ENCODE peak calls at places on chromosomes 11 and 22, in ten cellular contexts. O, U, G, X, Q, E, L, V, B and D are unnamed samples.

GRCh38 chr11:62575156-62575555 is 1.5 kb upstream of the EEF1G start:
- ATAC-seq in E (no peak), X (no peak), O (no peak), U (peak), V (no peak), B (no peak), L (no peak), G (no peak), Q (no peak), D (no peak)

GRCh38 chr11:121727942-121728341 is 275.2 kb upstream of the SORL1-AS1 start:
- ATAC-seq in B (no peak), E (no peak), Q (no peak), G (no peak), O (no peak), X (no peak), V (no peak), L (no peak), U (no peak), D (no peak)

GRCh38 chr11:76023408-76024068 is 182.8 kb downstream of the WNT11 start:
- ATAC-seq in E (no peak), L (no peak), B (no peak), O (no peak), V (no peak), X (no peak), U (no peak), Q (no peak), G (no peak), D (no peak)

GRCh38 chr11:123407124-123407995 is 22.7 kb upstream of the GRAMD1B start:
- ATAC-seq in V (peak), E (peak), U (peak), X (no peak), L (no peak), B (peak), G (no peak), Q (peak), O (peak), D (peak)

GRCh38 chr11:98561877-98562395 is 458.8 kb upstream of the CNTN5 start:
- ATAC-seq in U (no peak), L (no peak), B (no peak), Q (no peak), X (no peak), O (no peak), E (no peak), G (no peak), V (no peak), D (no peak)

GRCh38 chr11:82194521-82194920 is 539.1 kb downstream of the FAM181B start:
- ATAC-seq in V (no peak), X (no peak), U (no peak), B (no peak), Q (no peak), L (no peak), E (no peak), G (no peak), O (no peak), D (no peak)

GRCh38 chr22:33723915-33724314 is 196.4 kb downstream of the LARGE1 start:
- ATAC-seq in B (no peak), V (peak), O (peak), E (no peak), G (no peak), Q (no peak), U (no peak), L (no peak), X (no peak), D (no peak)

GRCh38 chr22:33405194-33405593 is 347.0 kb upstream of the SYN3 start:
- ATAC-seq in G (no peak), V (peak), X (no peak), L (no peak), B (no peak), E (no peak), O (peak), Q (peak), U (no peak), D (no peak)

GRCh38 chr22:46149998-46150549 is at the start of gene PPARA:
- ATAC-seq in U (peak), G (peak), V (peak), L (peak), X (peak), O (peak), E (peak), B (peak), Q (peak), D (peak)

GRCh38 chr11:71252434-71252781 is at the start of gene SHANK2:
- ATAC-seq in V (peak), X (no peak), O (no peak), Q (no peak), G (no peak), U (peak), L (peak), B (no peak), E (no peak), D (no peak)

GRCh38 chr11:16166571-16166970 is 189.8 kb downstream of the SOX6 start:
- ATAC-seq in O (no peak), E (no peak), X (no peak), U (no peak), L (no peak), V (no peak), G (no peak), Q (no peak), B (no peak), D (no peak)

GRCh38 chr22:32469799-32470212 is 4.8 kb upstream of the FBXO7 start:
- ATAC-seq in X (no peak), O (no peak), U (no peak), G (no peak), Q (no peak), E (no peak), L (no peak), V (peak), B (no peak), D (no peak)

GRCh38 chr11:78044706-78045105 is 19.0 kb upstream of the THRSP start:
- ATAC-seq in Q (no peak), V (no peak), G (no peak), O (no peak), E (no peak), X (no peak), B (no peak), U (peak), L (no peak), D (no peak)

GRCh38 chr11:45007011-45007410 is 56.3 kb upstream of the TP53I11 start:
- ATAC-seq in Q (no peak), L (no peak), V (no peak), G (no peak), U (no peak), X (no peak), O (no peak), E (no peak), B (no peak), D (no peak)

GRCh38 chr22:29343313-29343805 is 27.9 kb upstream of the RASL10A start:
- ATAC-seq in O (peak), E (no peak), G (no peak), L (no peak), X (no peak), U (no peak), Q (no peak), B (peak), V (peak), D (peak)

GRCh38 chr11:60195923-60196368 is 13.1 kb upstream of the MS4A6A start:
- ATAC-seq in L (no peak), V (no peak), X (no peak), G (no peak), Q (no peak), E (no peak), B (peak), U (no peak), O (no peak), D (peak)

GRCh38 chr11:88535916-88536547 is 198.5 kb upstream of the CTSC start:
- ATAC-seq in G (no peak), O (peak), B (peak), V (peak), U (peak), X (no peak), Q (no peak), E (peak), L (peak), D (peak)

GRCh38 chr11:104897891-104898684 is at the start of gene CASP12:
- ATAC-seq in V (peak), Q (no peak), O (peak), E (peak), X (peak), B (no peak), G (peak), L (peak), U (peak), D (peak)

GRCh38 chr11:92867913-92868619 is 101.4 kb upstream of the MTNR1B start:
- ATAC-seq in X (no peak), G (no peak), V (no peak), O (no peak), U (no peak), L (no peak), Q (no peak), B (no peak), E (no peak), D (no peak)

GRCh38 chr11:11318961-11319360 is 34.1 kb downstream of the CSNK2A3 start:
- ATAC-seq in E (no peak), Q (no peak), X (no peak), L (no peak), O (no peak), V (peak), G (no peak), B (no peak), U (no peak), D (no peak)

GRCh38 chr11:101661559-101661958 is 77.8 kb upstream of the TRPC6 start:
- ATAC-seq in G (no peak), V (no peak), O (no peak), U (no peak), X (no peak), Q (no peak), L (no peak), E (no peak), B (no peak), D (no peak)

GRCh38 chr11:134589155-134589554 is 177.1 kb upstream of the B3GAT1 start:
- ATAC-seq in X (no peak), G (no peak), B (no peak), L (no peak), O (no peak), E (no peak), Q (no peak), U (no peak), V (no peak), D (no peak)

GRCh38 chr11:133163463-133164419 is 368.6 kb downstream of the OPCML start:
- ATAC-seq in B (peak), E (no peak), Q (no peak), X (no peak), O (peak), V (peak), G (peak), L (peak), U (peak), D (no peak)

GRCh38 chr11:28117712-28118111 is 9.5 kb downstream of the METTL15 start:
- ATAC-seq in L (no peak), U (no peak), O (no peak), E (no peak), Q (no peak), X (no peak), G (no peak), V (no peak), B (no peak), D (no peak)

GRCh38 chr11:60879104-60879503 is 11.8 kb downstream of the ZP1 start:
- ATAC-seq in U (no peak), L (no peak), G (no peak), V (no peak), B (no peak), O (no peak), Q (no peak), E (no peak), X (no peak), D (no peak)

GRCh38 chr11:86703992-86704391 is 31.6 kb upstream of the ME3 start:
- ATAC-seq in E (no peak), X (no peak), G (no peak), B (no peak), O (no peak), Q (no peak), U (no peak), L (no peak), V (no peak), D (no peak)

GRCh38 chr11:60786811-60787567 is 1.9 kb downstream of the MS4A10 start:
- ATAC-seq in U (peak), L (no peak), V (peak), X (peak), O (peak), G (peak), Q (peak), B (no peak), E (no peak), D (no peak)

GRCh38 chr22:31789803-31790202 is 36.0 kb downstream of the DEPDC5 start:
- ATAC-seq in E (no peak), B (no peak), Q (no peak), U (no peak), G (no peak), O (peak), V (peak), L (no peak), X (no peak), D (no peak)